ENCODE peak calls at places on chromosomes 6 and 20, in ten cellular contexts. One of them, this sample, is unnamed.
A peak's percentile ranks its signal among the peaks of the same experiment; 100 is the strongest.

GRCh38 chr6:26342106-26342999 is 22.6 kb upstream of the BTN3A2 start:
- DNase-seq in hypothalamus: no peak
- DNase-seq in activated CD4-positive, alpha-beta T cell treated with anti-CD3 and anti-CD28 coated beads for 24 hours: no peak
- DNase-seq in GM10248: no peak
- DNase-seq in body of pancreas: no peak
- DNase-seq in naive thymus-derived CD8-positive, alpha-beta T cell: no peak
- DNase-seq in NCI-H1436: no peak
- DNase-seq in HepG2: no peak
- DNase-seq in uterus: no peak
- DNase-seq in epithelial cell of esophagus: peak; percentile 81
- DNase-seq in this sample: no peak

GRCh38 chr6:36443951-36444428 is 1.2 kb downstream of the KCTD20 start:
- DNase-seq in hypothalamus: no peak
- DNase-seq in activated CD4-positive, alpha-beta T cell treated with anti-CD3 and anti-CD28 coated beads for 24 hours: no peak
- DNase-seq in GM10248: peak; percentile 26
- DNase-seq in body of pancreas: no peak
- DNase-seq in naive thymus-derived CD8-positive, alpha-beta T cell: no peak
- DNase-seq in NCI-H1436: peak; percentile 2
- DNase-seq in HepG2: peak; percentile 48
- DNase-seq in uterus: no peak
- DNase-seq in epithelial cell of esophagus: peak; percentile 32
- DNase-seq in this sample: no peak

GRCh38 chr20:34215711-34216381 is 25.4 kb upstream of the ASIP start:
- DNase-seq in hypothalamus: peak; percentile 7
- DNase-seq in activated CD4-positive, alpha-beta T cell treated with anti-CD3 and anti-CD28 coated beads for 24 hours: peak; percentile 49
- DNase-seq in GM10248: peak; percentile 43
- DNase-seq in body of pancreas: peak; percentile 90
- DNase-seq in naive thymus-derived CD8-positive, alpha-beta T cell: peak; percentile 6
- DNase-seq in NCI-H1436: peak; percentile 54
- DNase-seq in HepG2: peak; percentile 79
- DNase-seq in uterus: peak; percentile 58
- DNase-seq in epithelial cell of esophagus: peak; percentile 69
- DNase-seq in this sample: peak; percentile 64

GRCh38 chr20:50292324-50293243 is 102.0 kb downstream of the CEBPB start:
- DNase-seq in hypothalamus: peak; percentile 74
- DNase-seq in activated CD4-positive, alpha-beta T cell treated with anti-CD3 and anti-CD28 coated beads for 24 hours: peak; percentile 25
- DNase-seq in GM10248: no peak
- DNase-seq in body of pancreas: peak; percentile 87
- DNase-seq in naive thymus-derived CD8-positive, alpha-beta T cell: no peak
- DNase-seq in NCI-H1436: no peak
- DNase-seq in HepG2: peak; percentile 97
- DNase-seq in uterus: peak; percentile 97
- DNase-seq in epithelial cell of esophagus: peak; percentile 39
- DNase-seq in this sample: no peak

GRCh38 chr6:71181565-71181964 is 107.0 kb upstream of the OGFRL1 start:
- DNase-seq in hypothalamus: no peak
- DNase-seq in activated CD4-positive, alpha-beta T cell treated with anti-CD3 and anti-CD28 coated beads for 24 hours: no peak
- DNase-seq in GM10248: no peak
- DNase-seq in body of pancreas: no peak
- DNase-seq in naive thymus-derived CD8-positive, alpha-beta T cell: no peak
- DNase-seq in NCI-H1436: no peak
- DNase-seq in HepG2: peak; percentile 3
- DNase-seq in uterus: no peak
- DNase-seq in epithelial cell of esophagus: peak; percentile 95
- DNase-seq in this sample: no peak

GRCh38 chr6:142374090-142374783 is 72.4 kb downstream of the ADGRG6 start:
- DNase-seq in hypothalamus: no peak
- DNase-seq in activated CD4-positive, alpha-beta T cell treated with anti-CD3 and anti-CD28 coated beads for 24 hours: no peak
- DNase-seq in GM10248: no peak
- DNase-seq in body of pancreas: no peak
- DNase-seq in naive thymus-derived CD8-positive, alpha-beta T cell: no peak
- DNase-seq in NCI-H1436: no peak
- DNase-seq in HepG2: peak; percentile 56
- DNase-seq in uterus: no peak
- DNase-seq in epithelial cell of esophagus: no peak
- DNase-seq in this sample: no peak

GRCh38 chr6:56456785-56457184 is 185.9 kb downstream of the DST start:
- DNase-seq in hypothalamus: no peak
- DNase-seq in activated CD4-positive, alpha-beta T cell treated with anti-CD3 and anti-CD28 coated beads for 24 hours: no peak
- DNase-seq in GM10248: no peak
- DNase-seq in body of pancreas: no peak
- DNase-seq in naive thymus-derived CD8-positive, alpha-beta T cell: no peak
- DNase-seq in NCI-H1436: no peak
- DNase-seq in HepG2: no peak
- DNase-seq in uterus: no peak
- DNase-seq in epithelial cell of esophagus: no peak
- DNase-seq in this sample: no peak

GRCh38 chr6:95133578-95133977 is 443.8 kb upstream of the MANEA start:
- DNase-seq in hypothalamus: no peak
- DNase-seq in activated CD4-positive, alpha-beta T cell treated with anti-CD3 and anti-CD28 coated beads for 24 hours: no peak
- DNase-seq in GM10248: no peak
- DNase-seq in body of pancreas: no peak
- DNase-seq in naive thymus-derived CD8-positive, alpha-beta T cell: no peak
- DNase-seq in NCI-H1436: peak; percentile 42
- DNase-seq in HepG2: no peak
- DNase-seq in uterus: no peak
- DNase-seq in epithelial cell of esophagus: peak; percentile 68
- DNase-seq in this sample: no peak

GRCh38 chr6:127606131-127606562 is 29.2 kb downstream of the C6orf58 start:
- DNase-seq in hypothalamus: no peak
- DNase-seq in activated CD4-positive, alpha-beta T cell treated with anti-CD3 and anti-CD28 coated beads for 24 hours: no peak
- DNase-seq in GM10248: peak; percentile 6
- DNase-seq in body of pancreas: no peak
- DNase-seq in naive thymus-derived CD8-positive, alpha-beta T cell: no peak
- DNase-seq in NCI-H1436: peak; percentile 5
- DNase-seq in HepG2: peak; percentile 44
- DNase-seq in uterus: no peak
- DNase-seq in epithelial cell of esophagus: peak; percentile 39
- DNase-seq in this sample: no peak

GRCh38 chr20:57966609-57967008 is 256.8 kb upstream of the PMEPA1 start:
- DNase-seq in hypothalamus: no peak
- DNase-seq in activated CD4-positive, alpha-beta T cell treated with anti-CD3 and anti-CD28 coated beads for 24 hours: no peak
- DNase-seq in GM10248: no peak
- DNase-seq in body of pancreas: no peak
- DNase-seq in naive thymus-derived CD8-positive, alpha-beta T cell: no peak
- DNase-seq in NCI-H1436: no peak
- DNase-seq in HepG2: no peak
- DNase-seq in uterus: no peak
- DNase-seq in epithelial cell of esophagus: no peak
- DNase-seq in this sample: no peak

GRCh38 chr6:156589281-156589680 is 187.9 kb upstream of the ARID1B start:
- DNase-seq in hypothalamus: no peak
- DNase-seq in activated CD4-positive, alpha-beta T cell treated with anti-CD3 and anti-CD28 coated beads for 24 hours: no peak
- DNase-seq in GM10248: no peak
- DNase-seq in body of pancreas: no peak
- DNase-seq in naive thymus-derived CD8-positive, alpha-beta T cell: no peak
- DNase-seq in NCI-H1436: no peak
- DNase-seq in HepG2: no peak
- DNase-seq in uterus: no peak
- DNase-seq in epithelial cell of esophagus: no peak
- DNase-seq in this sample: no peak

GRCh38 chr20:10414982-10415650 is 18.9 kb downstream of the MKKS start:
- DNase-seq in hypothalamus: no peak
- DNase-seq in activated CD4-positive, alpha-beta T cell treated with anti-CD3 and anti-CD28 coated beads for 24 hours: no peak
- DNase-seq in GM10248: no peak
- DNase-seq in body of pancreas: no peak
- DNase-seq in naive thymus-derived CD8-positive, alpha-beta T cell: no peak
- DNase-seq in NCI-H1436: no peak
- DNase-seq in HepG2: no peak
- DNase-seq in uterus: no peak
- DNase-seq in epithelial cell of esophagus: peak; percentile 65
- DNase-seq in this sample: no peak